ENCODE peak calls at places on chromosome 17, in ten cellular contexts. M is epithelial cell of proximal tubule; G is stimulated activated CD8-positive, alpha-beta memory T cell treated with anti-CD3 and anti-CD28 coated beads, Interleukin-15, amount 100 ng/mL, for 48 hours; P is EL; W is neural crest cell; V is neuronal stem cell; U is brain microvascular endothelial cell; N is left lung; Z is nucleus accumbens; H is AG09319. C is an unnamed sample.

GRCh38 chr17:2137342-2138098 is 82.6 kb downstream of the HIC1 start:
- DNase-seq in H (no peak), P (peak), V (peak), Z (no peak), U (peak), M (no peak), W (peak), N (no peak), G (no peak), C (no peak)

GRCh38 chr17:77729587-77729986 is 228.9 kb upstream of the TNRC6C start:
- DNase-seq in V (no peak), W (no peak), U (no peak), N (no peak), G (no peak), H (no peak), M (no peak), P (no peak), Z (no peak), C (no peak)

GRCh38 chr17:78281249-78281865 is 49.9 kb downstream of the TMEM235 start:
- DNase-seq in H (no peak), Z (no peak), U (no peak), V (no peak), M (no peak), N (no peak), G (no peak), W (no peak), P (no peak), C (peak)

GRCh38 chr17:50396261-50397110 is 837 bp downstream of the LRRC59 start:
- DNase-seq in H (peak), N (peak), W (no peak), Z (peak), G (no peak), U (peak), M (no peak), P (peak), V (peak), C (no peak)

GRCh38 chr17:74118504-74118903 is 85.0 kb upstream of the RPL38 start:
- DNase-seq in H (no peak), W (peak), V (peak), N (no peak), Z (no peak), G (no peak), U (no peak), M (no peak), P (no peak), C (no peak)

GRCh38 chr17:68892658-68893057 is 62.5 kb downstream of the ABCA8 start:
- DNase-seq in G (no peak), V (no peak), H (no peak), Z (no peak), W (no peak), P (no peak), M (no peak), N (no peak), U (peak), C (no peak)

GRCh38 chr17:2362416-2362815 is 25.1 kb downstream of the SGSM2 start:
- DNase-seq in U (no peak), P (no peak), N (no peak), W (no peak), Z (no peak), G (no peak), M (no peak), H (no peak), V (no peak), C (no peak)

GRCh38 chr17:67180275-67180674 is 64.7 kb downstream of the HELZ start:
- DNase-seq in M (no peak), N (no peak), G (no peak), Z (no peak), H (no peak), P (no peak), W (no peak), U (no peak), V (no peak), C (no peak)

GRCh38 chr17:72518810-72519597 is 398.2 kb downstream of the SOX9 start:
- DNase-seq in N (no peak), M (no peak), U (no peak), H (no peak), Z (no peak), W (no peak), G (no peak), V (no peak), P (no peak), C (no peak)

GRCh38 chr17:42548070-42548837 is 4.5 kb upstream of the HSD17B1 start:
- DNase-seq in V (peak), U (no peak), H (no peak), W (peak), N (peak), Z (no peak), P (no peak), M (no peak), G (peak), C (no peak)

GRCh38 chr17:79150799-79151198 is 76.2 kb downstream of the ENGASE start:
- DNase-seq in N (no peak), H (no peak), Z (no peak), G (no peak), M (no peak), P (no peak), W (no peak), V (no peak), U (no peak), C (no peak)

GRCh38 chr17:66580178-66580577 is 254.7 kb upstream of the CACNG5 start:
- DNase-seq in N (peak), U (peak), G (no peak), V (peak), H (no peak), Z (no peak), W (no peak), M (peak), P (peak), C (no peak)

GRCh38 chr17:53135969-53136368 is 686.8 kb upstream of the KIF2B start:
- DNase-seq in W (no peak), V (no peak), G (no peak), N (no peak), H (no peak), Z (no peak), P (no peak), U (no peak), M (no peak), C (no peak)

GRCh38 chr17:43169561-43170139 is 1.4 kb upstream of the NBR1 start:
- DNase-seq in H (no peak), Z (no peak), U (no peak), M (no peak), W (no peak), P (no peak), N (peak), G (no peak), V (peak), C (peak)

GRCh38 chr17:47621293-47622178 is 28.2 kb upstream of the KPNB1 start:
- DNase-seq in V (peak), W (no peak), U (peak), P (peak), Z (peak), M (peak), G (no peak), N (peak), H (peak), C (peak)

GRCh38 chr17:17739388-17740066 is 58.3 kb downstream of the RAI1 start:
- DNase-seq in U (no peak), H (no peak), V (no peak), G (no peak), P (peak), M (no peak), N (peak), W (no peak), Z (peak), C (peak)

GRCh38 chr17:80793851-80794267 is 197.8 kb upstream of the CHMP6 start:
- DNase-seq in P (peak), M (no peak), G (no peak), U (no peak), Z (no peak), N (peak), H (no peak), W (no peak), V (no peak), C (no peak)

GRCh38 chr17:3894927-3895343 is 2.1 kb upstream of the CAMKK1 start:
- DNase-seq in Z (no peak), V (no peak), M (no peak), N (peak), W (no peak), U (no peak), G (no peak), H (no peak), P (peak), C (no peak)

GRCh38 chr17:9139695-9140094 is 118.4 kb downstream of the NTN1 start:
- DNase-seq in N (no peak), G (no peak), Z (no peak), V (no peak), U (no peak), M (no peak), P (no peak), H (no peak), W (no peak), C (no peak)

GRCh38 chr17:11671151-11671550 is 72.9 kb downstream of the DNAH9 start:
- DNase-seq in M (no peak), H (no peak), Z (no peak), G (no peak), V (no peak), U (no peak), W (no peak), N (no peak), P (no peak), C (no peak)